ENCODE peak calls at places on chromosomes 1 and 21, in five cellular contexts. One of them, this sample, is unnamed.

GRCh38 chr1:115828101-115829022 is 12.6 kb downstream of the NHLH2 start:
- DNase-seq in GM04503: no peak
- DNase-seq in prostate gland: no peak
- DNase-seq in ACHN: no peak
- DNase-seq in NAMALWA: no peak
- DNase-seq in this sample: peak

GRCh38 chr1:198291036-198291435 is 134.2 kb downstream of the NEK7 start:
- DNase-seq in GM04503: no peak
- DNase-seq in prostate gland: no peak
- DNase-seq in ACHN: no peak
- DNase-seq in NAMALWA: no peak
- DNase-seq in this sample: no peak

GRCh38 chr1:189027509-189027908 is 1450.2 kb downstream of the BRINP3 start:
- DNase-seq in GM04503: no peak
- DNase-seq in prostate gland: no peak
- DNase-seq in ACHN: no peak
- DNase-seq in NAMALWA: no peak
- DNase-seq in this sample: no peak

GRCh38 chr1:167198518-167199133 is 22.1 kb upstream of the POU2F1 start:
- DNase-seq in GM04503: no peak
- DNase-seq in prostate gland: no peak
- DNase-seq in ACHN: no peak
- DNase-seq in NAMALWA: no peak
- DNase-seq in this sample: no peak

GRCh38 chr1:37502104-37502503 is 12.5 kb downstream of the MEAF6 start:
- DNase-seq in GM04503: no peak
- DNase-seq in prostate gland: no peak
- DNase-seq in ACHN: no peak
- DNase-seq in NAMALWA: no peak
- DNase-seq in this sample: no peak

GRCh38 chr1:17437260-17438175 is 2.0 kb downstream of the RCC2 start:
- DNase-seq in GM04503: no peak
- DNase-seq in prostate gland: no peak
- DNase-seq in ACHN: peak
- DNase-seq in NAMALWA: peak
- DNase-seq in this sample: peak

GRCh38 chr1:181021155-181021554 is 1.5 kb downstream of the STX6 start:
- DNase-seq in GM04503: no peak
- DNase-seq in prostate gland: no peak
- DNase-seq in ACHN: no peak
- DNase-seq in NAMALWA: no peak
- DNase-seq in this sample: no peak

GRCh38 chr1:221741364-221741970 is 422 bp downstream of the DUSP10 start:
- DNase-seq in GM04503: no peak
- DNase-seq in prostate gland: no peak
- DNase-seq in ACHN: peak
- DNase-seq in NAMALWA: peak
- DNase-seq in this sample: peak

GRCh38 chr1:54766726-54767125 is 2.4 kb upstream of the PARS2 start:
- DNase-seq in GM04503: no peak
- DNase-seq in prostate gland: no peak
- DNase-seq in ACHN: no peak
- DNase-seq in NAMALWA: no peak
- DNase-seq in this sample: no peak

GRCh38 chr1:84887261-84887934 is 5.6 kb downstream of the LPAR3 start:
- DNase-seq in GM04503: peak
- DNase-seq in prostate gland: no peak
- DNase-seq in ACHN: no peak
- DNase-seq in NAMALWA: no peak
- DNase-seq in this sample: no peak

GRCh38 chr1:160534823-160535605 is 12.0 kb upstream of the SLAMF6 start:
- DNase-seq in GM04503: no peak
- DNase-seq in prostate gland: no peak
- DNase-seq in ACHN: no peak
- DNase-seq in NAMALWA: peak
- DNase-seq in this sample: no peak

GRCh38 chr1:70354332-70355110 is at the start of gene ANKRD13C:
- DNase-seq in GM04503: peak
- DNase-seq in prostate gland: peak
- DNase-seq in ACHN: peak
- DNase-seq in NAMALWA: peak
- DNase-seq in this sample: peak

GRCh38 chr1:77319036-77319705 is 37.4 kb downstream of the AK5 start:
- DNase-seq in GM04503: no peak
- DNase-seq in prostate gland: no peak
- DNase-seq in ACHN: no peak
- DNase-seq in NAMALWA: no peak
- DNase-seq in this sample: no peak

GRCh38 chr1:12708956-12709555 is 6.9 kb upstream of the AADACL3 start:
- DNase-seq in GM04503: peak
- DNase-seq in prostate gland: no peak
- DNase-seq in ACHN: no peak
- DNase-seq in NAMALWA: no peak
- DNase-seq in this sample: no peak

GRCh38 chr1:14983277-14983676 is 170.3 kb upstream of the TMEM51 start:
- DNase-seq in GM04503: no peak
- DNase-seq in prostate gland: no peak
- DNase-seq in ACHN: no peak
- DNase-seq in NAMALWA: peak
- DNase-seq in this sample: no peak

GRCh38 chr1:81954388-81955023 is 153.8 kb downstream of the ADGRL2 start:
- DNase-seq in GM04503: no peak
- DNase-seq in prostate gland: no peak
- DNase-seq in ACHN: no peak
- DNase-seq in NAMALWA: no peak
- DNase-seq in this sample: no peak

GRCh38 chr1:169538998-169539871 is 47.0 kb downstream of the F5 start:
- DNase-seq in GM04503: peak
- DNase-seq in prostate gland: no peak
- DNase-seq in ACHN: peak
- DNase-seq in NAMALWA: no peak
- DNase-seq in this sample: no peak

GRCh38 chr21:27164208-27165172 is 197.6 kb upstream of the ADAMTS5 start:
- DNase-seq in GM04503: no peak
- DNase-seq in prostate gland: no peak
- DNase-seq in ACHN: no peak
- DNase-seq in NAMALWA: no peak
- DNase-seq in this sample: no peak

GRCh38 chr1:58442114-58442513 is 104.4 kb downstream of the OMA1 start:
- DNase-seq in GM04503: no peak
- DNase-seq in prostate gland: no peak
- DNase-seq in ACHN: peak
- DNase-seq in NAMALWA: no peak
- DNase-seq in this sample: peak

GRCh38 chr1:192544983-192545393 is 30.6 kb upstream of the RGS1 start:
- DNase-seq in GM04503: peak
- DNase-seq in prostate gland: no peak
- DNase-seq in ACHN: peak
- DNase-seq in NAMALWA: peak
- DNase-seq in this sample: no peak

GRCh38 chr1:93715529-93716126 is 34.0 kb upstream of the BCAR3 start:
- DNase-seq in GM04503: no peak
- DNase-seq in prostate gland: no peak
- DNase-seq in ACHN: no peak
- DNase-seq in NAMALWA: no peak
- DNase-seq in this sample: no peak

GRCh38 chr1:107993920-107994319 is 28.9 kb upstream of the VAV3 start:
- DNase-seq in GM04503: no peak
- DNase-seq in prostate gland: no peak
- DNase-seq in ACHN: no peak
- DNase-seq in NAMALWA: no peak
- DNase-seq in this sample: no peak

GRCh38 chr1:162700131-162700530 is 67.9 kb downstream of the DDR2 start:
- DNase-seq in GM04503: no peak
- DNase-seq in prostate gland: no peak
- DNase-seq in ACHN: no peak
- DNase-seq in NAMALWA: no peak
- DNase-seq in this sample: no peak

GRCh38 chr1:54995835-54996234 is 2.9 kb upstream of the BSND start:
- DNase-seq in GM04503: no peak
- DNase-seq in prostate gland: no peak
- DNase-seq in ACHN: no peak
- DNase-seq in NAMALWA: no peak
- DNase-seq in this sample: no peak

GRCh38 chr1:226664413-226665101 is 74.5 kb downstream of the ITPKB start:
- DNase-seq in GM04503: peak
- DNase-seq in prostate gland: no peak
- DNase-seq in ACHN: no peak
- DNase-seq in NAMALWA: no peak
- DNase-seq in this sample: peak

GRCh38 chr1:218345673-218346390 is 696 bp downstream of the TGFB2 start:
- DNase-seq in GM04503: no peak
- DNase-seq in prostate gland: peak
- DNase-seq in ACHN: peak
- DNase-seq in NAMALWA: peak
- DNase-seq in this sample: peak

GRCh38 chr1:160081261-160081936 is at the start of gene KCNJ9:
- DNase-seq in GM04503: no peak
- DNase-seq in prostate gland: no peak
- DNase-seq in ACHN: no peak
- DNase-seq in NAMALWA: no peak
- DNase-seq in this sample: no peak

GRCh38 chr1:21537511-21537931 is 28.3 kb downstream of the ALPL start:
- DNase-seq in GM04503: no peak
- DNase-seq in prostate gland: no peak
- DNase-seq in ACHN: no peak
- DNase-seq in NAMALWA: no peak
- DNase-seq in this sample: peak

GRCh38 chr1:22975694-22976093 is 3.0 kb upstream of the LACTBL1 start:
- DNase-seq in GM04503: no peak
- DNase-seq in prostate gland: no peak
- DNase-seq in ACHN: no peak
- DNase-seq in NAMALWA: no peak
- DNase-seq in this sample: no peak

GRCh38 chr1:89065077-89065868 is at the start of gene GBP1:
- DNase-seq in GM04503: peak
- DNase-seq in prostate gland: peak
- DNase-seq in ACHN: peak
- DNase-seq in NAMALWA: peak
- DNase-seq in this sample: no peak

GRCh38 chr1:216690593-216690992 is 32.6 kb downstream of the ESRRG start:
- DNase-seq in GM04503: no peak
- DNase-seq in prostate gland: no peak
- DNase-seq in ACHN: no peak
- DNase-seq in NAMALWA: no peak
- DNase-seq in this sample: no peak

GRCh38 chr1:39139723-39140360 is 64.7 kb upstream of the MACF1 start:
- DNase-seq in GM04503: no peak
- DNase-seq in prostate gland: no peak
- DNase-seq in ACHN: no peak
- DNase-seq in NAMALWA: no peak
- DNase-seq in this sample: no peak

GRCh38 chr21:43585924-43586411 is 73.3 kb downstream of the HSF2BP start:
- DNase-seq in GM04503: peak
- DNase-seq in prostate gland: peak
- DNase-seq in ACHN: peak
- DNase-seq in NAMALWA: no peak
- DNase-seq in this sample: peak

GRCh38 chr1:74180490-74180889 is 17.5 kb downstream of the LRRIQ3 start:
- DNase-seq in GM04503: no peak
- DNase-seq in prostate gland: no peak
- DNase-seq in ACHN: no peak
- DNase-seq in NAMALWA: no peak
- DNase-seq in this sample: no peak

GRCh38 chr1:70947864-70948263 is 99.8 kb downstream of the PTGER3 start:
- DNase-seq in GM04503: no peak
- DNase-seq in prostate gland: no peak
- DNase-seq in ACHN: no peak
- DNase-seq in NAMALWA: no peak
- DNase-seq in this sample: no peak

GRCh38 chr1:109425391-109425790 is 857 bp downstream of the PSMA5 start:
- DNase-seq in GM04503: no peak
- DNase-seq in prostate gland: no peak
- DNase-seq in ACHN: peak
- DNase-seq in NAMALWA: peak
- DNase-seq in this sample: no peak

GRCh38 chr1:245118806-245119205 is 36.0 kb upstream of the KIF26B start:
- DNase-seq in GM04503: no peak
- DNase-seq in prostate gland: no peak
- DNase-seq in ACHN: no peak
- DNase-seq in NAMALWA: no peak
- DNase-seq in this sample: no peak

This sample was measured in thyroid gland.